ENCODE peak calls at places on chromosomes 6 and 20, in four cellular contexts. C, H, E and Y are unnamed samples.

GRCh38 chr6:141077355-141078333 is 1055.1 kb upstream of the GJE1 start:
- DNase-seq in C (no peak), H (peak; percentile 43), E (peak; percentile 47), Y (peak; percentile 9)

GRCh38 chr6:75275067-75275466 is 9.5 kb downstream of the TMEM30A start:
- DNase-seq in C (no peak), H (peak; percentile 72), E (peak; percentile 89), Y (peak; percentile 57)

GRCh38 chr6:142850653-142851434 is 94.1 kb downstream of the HIVEP2 start:
- DNase-seq in C (no peak), H (no peak), E (peak; percentile 39), Y (no peak)

GRCh38 chr6:79777713-79778579 is 146.8 kb downstream of the SH3BGRL2 start:
- DNase-seq in C (peak; percentile 79), H (peak; percentile 60), E (peak; percentile 74), Y (peak; percentile 93)

GRCh38 chr6:159751448-159751847 is 10.4 kb upstream of the ACAT2 start:
- DNase-seq in C (no peak), H (no peak), E (no peak), Y (no peak)

GRCh38 chr20:63216849-63217471 is 1.0 kb upstream of the YTHDF1 start:
- DNase-seq in C (no peak), H (no peak), E (peak; percentile 14), Y (no peak)

GRCh38 chr20:50191566-50192363 is 1.1 kb downstream of the CEBPB start:
- DNase-seq in C (no peak), H (peak; percentile 75), E (peak; percentile 58), Y (peak; percentile 66)

GRCh38 chr6:61538765-61539164 is 747.3 kb downstream of the KHDRBS2 start:
- DNase-seq in C (no peak), H (no peak), E (no peak), Y (no peak)

GRCh38 chr20:43364001-43364400 is 93.7 kb upstream of the SRSF6 start:
- DNase-seq in C (no peak), H (no peak), E (no peak), Y (no peak)

GRCh38 chr6:24245275-24245674 is 112.6 kb downstream of the DCDC2 start:
- DNase-seq in C (no peak), H (no peak), E (no peak), Y (no peak)

GRCh38 chr20:46568570-46569129 is 18.2 kb upstream of the OCSTAMP start:
- DNase-seq in C (peak; percentile 81), H (no peak), E (peak; percentile 77), Y (no peak)

DNA sequence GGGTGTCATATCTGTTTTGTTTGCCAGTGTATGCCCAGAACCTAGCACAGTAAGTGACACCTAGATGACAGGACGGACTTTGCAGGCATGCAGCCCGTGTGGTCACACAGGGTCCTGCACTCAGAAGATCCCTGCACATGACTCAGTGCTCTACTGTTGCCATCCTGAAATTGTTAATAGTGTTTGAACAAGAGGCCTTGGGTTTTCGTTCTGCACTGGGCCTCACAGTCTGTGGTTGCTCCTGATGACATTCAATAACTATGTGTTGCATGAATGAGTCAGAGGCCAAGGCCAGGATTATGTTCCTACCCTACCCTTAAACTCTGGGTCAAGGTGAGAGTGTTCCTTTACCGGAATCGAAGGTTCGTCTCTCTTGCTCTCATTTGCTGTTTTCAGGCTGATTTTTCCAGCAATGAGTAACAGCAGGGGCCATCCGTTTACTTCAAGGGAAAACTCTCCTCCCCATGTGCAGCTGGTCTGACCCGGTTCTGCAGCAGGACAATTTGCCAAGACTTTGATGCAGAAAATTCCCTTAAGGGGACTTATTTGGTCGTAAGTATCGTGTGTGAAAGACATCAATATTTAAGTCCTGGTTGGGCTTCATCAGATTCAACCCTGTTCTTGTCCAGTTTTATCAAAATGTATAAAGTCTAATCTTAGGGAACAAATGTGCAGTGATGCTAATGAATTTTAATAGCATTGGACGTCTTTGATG is 13.0 kb upstream of the PFDN4 start:
- DNase-seq in C (no peak), H (peak; percentile 76), E (peak; percentile 59), Y (peak; percentile 51)
- TF ChIP-seq CTCF in C (no peak), H (no peak), E (peak; percentile 37), Y (no peak)

GRCh38 chr6:41577865-41578713 is 31.9 kb downstream of the FOXP4 start:
- DNase-seq in C (no peak), H (no peak), E (peak; percentile 89), Y (peak; percentile 26)
- H3K27ac ChIP-seq in C (peak overlapping the region; percentile 33), H (peak overlapping the region; percentile 92), E (peak overlapping the region; percentile 86), Y (peak overlapping the region; percentile 79)

GRCh38 chr6:130760006-130760405 is 67.2 kb upstream of the SMLR1 start:
- DNase-seq in C (no peak), H (peak; percentile 13), E (peak; percentile 66), Y (peak; percentile 52)
- TF ChIP-seq CTCF in C (no peak), H (peak; percentile 16), E (peak; percentile 80), Y (no peak)

GRCh38 chr6:14734052-14734415 is 511.8 kb upstream of the JARID2 start:
- DNase-seq in C (peak; percentile 25), H (no peak), E (no peak), Y (no peak)
- H3K27ac ChIP-seq in C (no peak overlapping the region), H (peak overlapping the region; percentile 89), E (peak overlapping the region; percentile 99), Y (peak overlapping the region; percentile 92)

DNA sequence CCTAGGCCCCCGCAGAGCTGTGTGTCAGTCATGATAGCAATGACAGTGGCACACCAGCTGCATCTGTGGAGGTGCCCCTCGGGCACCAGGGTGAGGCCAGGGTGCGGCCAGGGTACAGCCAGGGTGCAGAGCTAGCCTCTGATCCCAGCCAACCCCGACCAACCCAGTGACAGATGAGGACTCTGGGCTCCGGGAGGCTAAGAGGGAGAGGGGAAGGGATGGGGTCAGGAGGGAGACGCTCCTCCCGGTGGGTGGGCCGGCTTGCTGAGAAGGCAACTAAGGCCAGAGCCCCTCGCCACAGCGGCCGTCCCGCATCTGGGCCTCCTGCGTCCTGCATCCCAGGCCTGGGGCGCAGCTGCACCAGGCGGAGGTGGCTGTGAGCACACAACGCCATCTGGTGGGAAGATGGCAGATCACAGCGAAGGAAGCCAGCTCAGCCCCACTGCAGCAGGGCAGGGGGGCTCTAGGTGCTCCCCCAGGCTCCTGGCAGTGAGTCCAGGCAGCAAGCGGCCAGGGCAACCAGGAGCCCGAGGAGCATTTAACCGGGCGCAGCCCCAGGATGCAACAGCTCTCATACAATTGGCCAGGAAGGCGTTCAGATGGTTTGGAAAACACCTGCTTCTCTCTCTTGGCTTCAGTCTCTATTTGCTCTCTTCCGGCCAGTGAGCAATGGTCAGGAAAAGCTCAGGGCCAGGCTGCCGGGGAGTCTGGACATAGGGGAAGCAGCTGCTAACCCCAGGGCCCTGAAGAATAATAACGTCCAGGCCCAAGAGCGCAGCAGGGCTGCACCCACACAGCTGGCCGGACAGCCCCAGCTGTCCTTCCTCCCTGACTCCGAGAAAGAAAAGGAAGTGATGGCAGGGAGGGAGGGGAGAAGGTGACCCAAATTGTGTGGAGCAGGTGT is 169.4 kb downstream of the TAF4 start:
- DNase-seq in C (no peak), H (peak; percentile 32), E (peak; percentile 69), Y (peak; percentile 87)
- TF ChIP-seq CTCF in C (peak; percentile 50), H (peak; percentile 71), E (peak; percentile 81), Y (peak; percentile 98)

GRCh38 chr6:168756009-168756634 is 315.1 kb downstream of the SMOC2 start:
- DNase-seq in C (no peak), H (no peak), E (no peak), Y (no peak)
- H3K27ac ChIP-seq in C (no peak overlapping the region), H (no peak overlapping the region), E (no peak overlapping the region), Y (no peak overlapping the region)

GRCh38 chr20:19815553-19815991 is 57.5 kb downstream of the RIN2 start:
- DNase-seq in C (peak; percentile 81), H (peak; percentile 96), E (peak; percentile 99), Y (peak; percentile 93)
- TF ChIP-seq CTCF in C (peak; percentile 46), H (peak; percentile 14), E (no peak), Y (peak; percentile 43)

DNA sequence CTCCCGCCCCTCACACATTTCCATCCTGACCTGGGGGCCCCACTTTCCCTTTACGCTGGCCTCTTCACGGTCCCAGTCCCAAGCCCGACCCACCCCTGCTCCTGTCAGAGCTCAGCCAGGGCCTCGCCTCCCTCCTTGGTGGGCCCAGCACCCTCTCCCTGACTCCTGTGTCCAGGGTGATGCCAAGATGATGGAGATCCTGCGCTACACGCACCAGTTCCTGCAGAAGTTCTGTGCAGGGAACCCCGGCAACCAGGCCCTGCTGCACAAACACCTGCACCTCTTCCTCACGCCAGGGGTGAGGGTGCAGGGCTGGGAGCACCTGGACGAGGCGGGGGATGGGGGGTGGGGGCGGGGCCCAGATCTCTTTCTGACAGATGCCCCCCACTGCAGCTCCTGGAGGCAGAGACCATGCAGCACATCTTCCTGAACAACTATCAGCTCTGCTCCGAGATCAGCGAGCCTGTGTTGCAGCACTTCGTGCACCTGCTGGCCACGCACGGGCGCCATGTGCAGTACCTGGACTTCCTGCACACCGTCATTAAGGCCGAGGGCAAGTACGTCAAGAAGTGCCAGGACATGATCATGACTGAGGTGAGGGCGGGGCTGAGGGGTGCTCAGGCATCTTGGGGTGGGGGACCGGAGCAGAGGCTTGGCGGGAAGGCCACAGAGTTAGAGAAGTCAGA is 33.1 kb downstream of the UQCC2 start:
- DNase-seq in C (no peak), H (no peak), E (no peak), Y (no peak)
- H3K27ac ChIP-seq in C (no peak overlapping the region), H (peak overlapping the region; percentile 92), E (no peak overlapping the region), Y (peak overlapping the region; percentile 62)

DNA sequence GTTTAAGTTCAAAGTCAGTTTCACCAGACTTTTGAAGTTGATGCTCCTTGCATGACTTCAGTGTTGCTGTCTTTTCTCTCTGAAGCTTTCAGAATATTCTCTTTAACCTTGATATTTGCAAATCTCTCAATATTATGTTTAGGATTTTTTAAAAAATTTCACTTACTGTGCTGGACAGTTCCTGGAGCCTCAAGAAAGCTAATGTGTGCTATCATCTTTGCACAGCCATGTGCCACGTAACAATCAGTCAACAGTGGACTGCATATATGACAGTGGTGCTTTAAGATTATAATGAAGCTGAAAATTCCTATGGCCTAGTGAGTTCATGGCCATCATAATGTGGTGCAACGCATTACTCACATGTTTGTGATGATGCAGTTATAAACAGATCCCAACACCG is 59.1 kb upstream of the OGFRL1 start:
- DNase-seq in C (no peak), H (no peak), E (no peak), Y (no peak)
- TF ChIP-seq CTCF in C (no peak), H (no peak), E (no peak), Y (no peak)

GRCh38 chr6:149334682-149335160 is 17.2 kb downstream of the TAB2 start:
- DNase-seq in C (peak; percentile 83), H (peak; percentile 48), E (peak; percentile 83), Y (peak; percentile 64)

GRCh38 chr6:149334201-149334600 is 16.7 kb downstream of the TAB2 start:
- DNase-seq in C (no peak), H (no peak), E (peak; percentile 80), Y (no peak)

GRCh38 chr6:149331043-149331807 is 13.7 kb downstream of the TAB2 start:
- DNase-seq in C (no peak), H (no peak), E (no peak), Y (no peak)

GRCh38 chr6:149331871-149332270 is 14.4 kb downstream of the TAB2 start:
- DNase-seq in C (no peak), H (no peak), E (peak; percentile 17), Y (no peak)

DNA sequence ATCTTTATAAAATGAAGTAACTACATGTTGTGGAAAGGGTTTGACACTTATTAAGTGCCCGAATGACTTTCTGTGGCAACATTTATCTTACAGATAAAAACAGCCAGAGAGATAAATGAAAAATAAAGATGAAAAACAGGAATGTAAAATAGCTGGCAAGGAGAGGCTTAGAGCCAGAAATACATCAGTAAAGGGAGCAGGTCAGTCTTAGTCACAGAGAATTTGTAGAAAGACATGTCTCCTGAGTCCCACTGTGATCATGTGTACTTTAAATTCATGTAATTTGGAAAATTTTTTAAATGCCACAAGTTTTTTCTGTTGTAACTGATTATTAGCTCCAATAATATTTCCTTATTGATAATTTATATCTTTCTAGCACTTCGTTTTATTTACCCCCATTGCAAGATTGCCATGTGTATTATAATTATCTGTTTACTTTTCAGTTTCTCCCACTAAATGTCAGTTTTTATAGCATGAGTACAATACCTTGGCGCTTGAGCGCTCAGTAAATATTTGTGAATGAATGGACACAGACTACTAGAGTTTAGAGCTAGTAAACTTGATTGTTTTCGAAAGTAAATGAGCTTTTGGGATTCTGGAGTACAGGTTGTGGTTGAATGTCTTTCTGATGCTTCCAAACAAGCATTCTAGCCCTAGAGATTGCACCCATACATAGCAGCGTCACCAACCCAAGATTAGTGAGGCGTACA is 15.2 kb downstream of the TAB2 start:
- DNase-seq in C (no peak), H (no peak), E (peak; percentile 81), Y (no peak)
- H3K27ac ChIP-seq in C (no peak overlapping the region), H (peak overlapping the region; percentile 35), E (peak overlapping the region; percentile 91), Y (no peak overlapping the region)